ENCODE peak calls at places on chromosomes 2 and 18, in six cellular contexts. H is NAMALWA, Q is GM13976, G is neural progenitor cell, U is nucleus accumbens, F is progenitor cell of endocrine pancreas. X is an unnamed sample.

GRCh38 chr2:69221960-69222751 is 164.9 kb downstream of the GFPT1 start:
- DNase-seq in H (no peak), G (no peak), Q (no peak), F (no peak), U (no peak), X (no peak)

GRCh38 chr18:79940126-79940813 is 11.2 kb downstream of the SLC66A2 start:
- DNase-seq in H (no peak), F (no peak), Q (no peak), G (no peak), U (no peak), X (no peak)

GRCh38 chr18:73340135-73340934 is 472.5 kb upstream of the NETO1 start:
- DNase-seq in H (no peak), Q (no peak), G (no peak), U (no peak), F (no peak), X (no peak)

GRCh38 chr2:172693529-172694185 is 42.0 kb upstream of the RAPGEF4 start:
- DNase-seq in H (no peak), Q (no peak), U (no peak), G (no peak), F (no peak), X (no peak)

GRCh38 chr2:16167471-16168426 is 227.4 kb downstream of the MYCN start:
- DNase-seq in H (no peak), G (peak; percentile 35), Q (no peak), F (no peak), U (no peak), X (no peak)

GRCh38 chr2:86249843-86250402 is 50.7 kb downstream of the MRPL35 start:
- DNase-seq in H (peak; percentile 81), F (no peak), Q (peak; percentile 53), U (peak; percentile 51), G (no peak), X (no peak)

GRCh38 chr2:21268871-21269224 is 145.1 kb downstream of the TDRD15 start:
- DNase-seq in U (peak; percentile 65), Q (no peak), H (no peak), F (no peak), G (no peak), X (no peak)

GRCh38 chr2:28320371-28320770 is 72.3 kb upstream of the FOSL2 start:
- DNase-seq in U (no peak), H (no peak), G (no peak), F (no peak), Q (no peak), X (no peak)

GRCh38 chr2:160334028-160334729 is 134.1 kb upstream of the ITGB6 start:
- DNase-seq in Q (no peak), H (no peak), F (no peak), U (peak; percentile 36), G (no peak), X (no peak)

GRCh38 chr2:104863229-104863584 is 9.3 kb downstream of the POU3F3 start:
- DNase-seq in G (no peak), U (no peak), H (no peak), Q (no peak), F (no peak), X (no peak)

GRCh38 chr2:11147263-11147662 is 8.0 kb upstream of the SLC66A3 start:
- DNase-seq in U (no peak), Q (no peak), H (no peak), F (no peak), G (no peak), X (no peak)

GRCh38 chr2:127024769-127025356 is 82.1 kb downstream of the BIN1 start:
- DNase-seq in H (no peak), Q (no peak), U (peak; percentile 78), G (peak; percentile 78), F (peak; percentile 25), X (peak; percentile 57)

GRCh38 chr2:48600917-48601316 is 16.7 kb upstream of the GTF2A1L start:
- DNase-seq in Q (no peak), H (no peak), U (no peak), F (no peak), G (no peak), X (no peak)

GRCh38 chr2:118371500-118371899 is 283.2 kb downstream of the INSIG2 start:
- DNase-seq in Q (peak; percentile 17), G (peak; percentile 84), H (peak; percentile 48), F (peak; percentile 24), U (no peak), X (no peak)

GRCh38 chr18:33593261-33593660 is 15.2 kb downstream of the ASXL3 start:
- DNase-seq in G (no peak), U (no peak), F (no peak), H (no peak), Q (no peak), X (no peak)

GRCh38 chr18:79917351-79918088 is 33.9 kb downstream of the SLC66A2 start:
- DNase-seq in U (no peak), F (no peak), H (no peak), G (no peak), Q (no peak), X (no peak)